ENCODE peak calls at places on chromosomes 4 and X, in ten cellular contexts. S is CD4-positive, alpha-beta T cell; A is aorta; U is NCI-H460; R is ecto neural progenitor cell; N is GM23248; M is upper lobe of right lung; B is coronary artery; C is RPMI7951; Q is iPS DF 6.9. X is an unnamed sample.

GRCh38 chr4:176910646-176911045 is 117.9 kb upstream of the VEGFC start:
- DNase-seq in M (no peak), C (no peak), A (no peak), R (no peak), B (no peak), N (no peak), U (no peak), Q (no peak), S (no peak), X (no peak)

GRCh38 chr4:186723207-186724047 is at the start of gene FAT1:
- DNase-seq in M (peak; percentile 87), A (peak; percentile 92), U (no peak), N (peak; percentile 90), B (peak; percentile 80), C (peak; percentile 79), R (peak; percentile 85), Q (no peak), S (no peak), X (peak; percentile 85)

GRCh38 chrX:9340619-9341304 is 124.1 kb upstream of the TBL1X start:
- DNase-seq in U (no peak), B (no peak), C (peak; percentile 54), A (no peak), R (no peak), M (no peak), Q (no peak), S (peak; percentile 42), N (peak; percentile 61), X (peak; percentile 74)

GRCh38 chrX:153816821-153817220 is 13.5 kb downstream of the PDZD4 start:
- DNase-seq in U (no peak), Q (no peak), S (no peak), C (no peak), A (no peak), N (no peak), R (no peak), M (no peak), B (no peak), X (no peak)

GRCh38 chr4:119093042-119093827 is 42.4 kb upstream of the MYOZ2 start:
- DNase-seq in M (no peak), A (no peak), N (no peak), S (no peak), R (no peak), Q (no peak), B (no peak), U (no peak), C (no peak), X (no peak)

GRCh38 chr4:123229326-123229725 is 167.3 kb upstream of the SPRY1 start:
- DNase-seq in C (no peak), B (no peak), A (no peak), U (no peak), R (no peak), Q (no peak), S (no peak), N (no peak), M (no peak), X (no peak)

GRCh38 chrX:21741869-21742701 is 15.8 kb downstream of the SMPX start:
- DNase-seq in Q (no peak), M (no peak), B (no peak), C (no peak), R (no peak), A (no peak), N (no peak), U (no peak), S (no peak), X (peak; percentile 67)

GRCh38 chr4:99651811-99652545 is 5.7 kb downstream of the C4orf54 start:
- DNase-seq in S (no peak), B (no peak), N (no peak), A (no peak), C (no peak), M (peak; percentile 57), Q (no peak), U (no peak), R (no peak), X (no peak)

GRCh38 chrX:124263743-124264142 is 68.7 kb upstream of the TEX13D start:
- DNase-seq in A (no peak), U (no peak), C (no peak), N (no peak), R (no peak), B (no peak), M (no peak), Q (no peak), S (no peak), X (no peak)

GRCh38 chr4:44016582-44017421 is 431.8 kb downstream of the KCTD8 start:
- DNase-seq in Q (no peak), U (peak; percentile 47), C (peak; percentile 80), R (no peak), M (peak; percentile 23), A (no peak), S (no peak), B (no peak), N (peak; percentile 5), X (no peak)

GRCh38 chrX:49120104-49120503 is 3.4 kb downstream of the GPKOW start:
- DNase-seq in C (no peak), R (no peak), N (no peak), S (no peak), B (no peak), A (no peak), U (no peak), M (no peak), Q (no peak), X (no peak)

GRCh38 chr4:94304365-94304971 is 38.2 kb downstream of the HPGDS start:
- DNase-seq in A (no peak), M (no peak), R (no peak), S (no peak), N (peak; percentile 45), C (peak; percentile 24), U (peak; percentile 30), Q (no peak), B (no peak), X (no peak)

GRCh38 chr4:112860731-112861377 is 188.6 kb upstream of the ANK2 start:
- DNase-seq in A (no peak), Q (no peak), M (no peak), B (no peak), C (no peak), N (no peak), R (no peak), U (no peak), S (no peak), X (no peak)

GRCh38 chr4:24781999-24782745 is 13.2 kb upstream of the SOD3 start:
- DNase-seq in C (peak; percentile 45), U (no peak), B (no peak), A (no peak), N (no peak), S (no peak), R (no peak), Q (no peak), M (no peak), X (no peak)

GRCh38 chr4:181761130-181761529 is 482.1 kb upstream of the TENM3 start:
- DNase-seq in B (no peak), C (peak; percentile 27), A (no peak), S (no peak), M (no peak), N (no peak), U (peak; percentile 33), R (no peak), Q (no peak), X (no peak)

GRCh38 chr4:14110407-14110806 is 482.9 kb upstream of the BOD1L1 start:
- DNase-seq in M (no peak), N (peak; percentile 89), Q (no peak), S (no peak), A (no peak), B (no peak), C (peak; percentile 65), R (no peak), U (no peak), X (no peak)

GRCh38 chr4:182492456-182492855 is 249.3 kb downstream of the TENM3 start:
- DNase-seq in S (no peak), N (peak; percentile 42), U (no peak), R (no peak), Q (no peak), C (peak; percentile 69), M (no peak), B (no peak), A (no peak), X (no peak)

GRCh38 chr4:5524900-5525299 is 183.5 kb downstream of the EVC2 start:
- DNase-seq in C (peak; percentile 95), U (no peak), B (no peak), A (no peak), R (no peak), S (no peak), N (peak; percentile 33), M (no peak), Q (no peak), X (no peak)

GRCh38 chr4:15757084-15757483 is 21.0 kb upstream of the CD38 start:
- DNase-seq in B (no peak), N (no peak), U (no peak), M (no peak), A (no peak), S (no peak), Q (no peak), C (no peak), R (no peak), X (no peak)

GRCh38 chr4:152996101-152996500 is 60.0 kb downstream of the FHDC1 start:
- DNase-seq in A (no peak), N (no peak), M (no peak), R (no peak), S (no peak), B (no peak), C (no peak), U (no peak), Q (no peak), X (no peak)

GRCh38 chr4:138400528-138400927 is 158.4 kb upstream of the SLC7A11 start:
- DNase-seq in S (no peak), A (no peak), M (no peak), C (no peak), Q (no peak), N (no peak), U (no peak), B (no peak), R (no peak), X (no peak)

GRCh38 chrX:112874140-112874539 is 33.5 kb upstream of the AMOT start:
- DNase-seq in C (no peak), N (peak; percentile 24), M (no peak), A (no peak), R (no peak), B (no peak), S (no peak), Q (no peak), U (no peak), X (no peak)

GRCh38 chr4:87010192-87010591 is 75.4 kb downstream of the AFF1 start:
- DNase-seq in U (no peak), C (no peak), A (no peak), N (no peak), B (no peak), S (no peak), Q (no peak), R (no peak), M (no peak), X (no peak)

GRCh38 chrX:114580336-114580735 is 3.5 kb upstream of the HTR2C start:
- DNase-seq in N (no peak), M (no peak), R (no peak), C (no peak), A (no peak), S (no peak), U (peak; percentile 4), B (no peak), Q (no peak), X (no peak)

GRCh38 chrX:118219866-118220265 is 103.3 kb upstream of the KLHL13 start:
- DNase-seq in Q (no peak), U (no peak), S (no peak), C (no peak), M (no peak), R (no peak), B (no peak), N (no peak), A (no peak), X (no peak)

GRCh38 chr4:165379662-165380061 is 854 bp downstream of the CPE start:
- DNase-seq in A (peak; percentile 77), Q (no peak), S (no peak), U (no peak), M (no peak), B (peak; percentile 75), N (peak; percentile 16), C (no peak), R (peak; percentile 61), X (no peak)

GRCh38 chrX:2801223-2801622 is 27.5 kb upstream of the GYG2 start:
- DNase-seq in S (no peak), U (no peak), C (no peak), A (no peak), Q (no peak), N (no peak), B (peak; percentile 24), R (no peak), M (no peak), X (no peak)

GRCh38 chrX:144566592-144566991 is 680.7 kb upstream of the SPANXN1 start:
- DNase-seq in Q (no peak), R (no peak), U (no peak), B (no peak), S (no peak), M (no peak), C (no peak), N (no peak), A (no peak), X (no peak)

X was measured in sigmoid colon.